ENCODE peak calls at places on chromosomes 6 and 20, in seven cellular contexts. J, Z, I, N, W, O and K are unnamed samples.

GRCh38 chr20:47661714-47662113 is 123.6 kb downstream of the SULF2 start:
- DNase-seq in J (no peak), Z (no peak), I (no peak), N (no peak), W (no peak), O (no peak), K (no peak)

GRCh38 chr6:167748046-167748445 is 78.7 kb upstream of the AFDN start:
- DNase-seq in J (no peak), Z (no peak), I (no peak), N (no peak), W (no peak), O (no peak), K (no peak)

GRCh38 chr6:38346291-38347079 is 293.2 kb downstream of the BTBD9 start:
- DNase-seq in J (no peak), Z (no peak), I (no peak), N (peak), W (no peak), O (no peak), K (no peak)

GRCh38 chr20:43911066-43911465 is 3.6 kb upstream of the TOX2 start:
- DNase-seq in J (no peak), Z (no peak), I (peak), N (no peak), W (no peak), O (no peak), K (no peak)

GRCh38 chr20:21507275-21508229 is 6.3 kb downstream of the NKX2-2 start:
- DNase-seq in J (no peak), Z (no peak), I (no peak), N (no peak), W (no peak), O (no peak), K (no peak)

GRCh38 chr20:24769878-24770627 is 179.0 kb upstream of the CST7 start:
- DNase-seq in J (no peak), Z (peak), I (no peak), N (no peak), W (no peak), O (no peak), K (no peak)

GRCh38 chr6:134002821-134003220 is 49.6 kb downstream of the SLC2A12 start:
- DNase-seq in J (no peak), Z (no peak), I (no peak), N (no peak), W (no peak), O (no peak), K (no peak)

GRCh38 chr6:52595000-52595795 is 18.3 kb upstream of the TRAM2 start:
- DNase-seq in J (no peak), Z (no peak), I (no peak), N (peak), W (no peak), O (no peak), K (no peak)

GRCh38 chr6:150840185-150840584 is 25.3 kb upstream of the MTHFD1L start:
- DNase-seq in J (no peak), Z (no peak), I (no peak), N (no peak), W (no peak), O (no peak), K (no peak)

GRCh38 chr20:43843096-43843964 is 71.3 kb upstream of the TOX2 start:
- DNase-seq in J (no peak), Z (no peak), I (no peak), N (peak), W (no peak), O (no peak), K (no peak)

GRCh38 chr20:4573564-4574355 is 147.9 kb upstream of the PRND start:
- DNase-seq in J (no peak), Z (no peak), I (no peak), N (no peak), W (no peak), O (no peak), K (no peak)

GRCh38 chr6:154548130-154548830 is 37.8 kb upstream of the CNKSR3 start:
- DNase-seq in J (no peak), Z (peak), I (no peak), N (no peak), W (no peak), O (no peak), K (no peak)

GRCh38 chr6:138545621-138545980 is 46.3 kb upstream of the NHSL1 start:
- DNase-seq in J (no peak), Z (peak), I (no peak), N (peak), W (peak), O (no peak), K (no peak)

GRCh38 chr20:3471397-3472021 is 691 bp downstream of the ATRN start:
- DNase-seq in J (peak), Z (no peak), I (no peak), N (no peak), W (no peak), O (no peak), K (no peak)

GRCh38 chr6:88910922-88911778 is 52.3 kb downstream of the RNGTT start:
- DNase-seq in J (no peak), Z (no peak), I (no peak), N (no peak), W (no peak), O (no peak), K (no peak)

GRCh38 chr6:125154184-125155135 is 887 bp downstream of the TPD52L1 start:
- DNase-seq in J (no peak), Z (peak), I (peak), N (peak), W (peak), O (no peak), K (no peak)

GRCh38 chr20:49559411-49560081 is 8.4 kb downstream of the PTGIS start:
- DNase-seq in J (no peak), Z (no peak), I (no peak), N (no peak), W (no peak), O (no peak), K (no peak)